ENCODE peak calls at places on chromosomes 7 and 10, in four cellular contexts. Z, G, X and D are unnamed samples.

GRCh38 chr10:95445223-95445836 is 115.8 kb downstream of the SORBS1 start:
- DNase-seq in X (no peak), G (peak), Z (no peak), D (no peak)

GRCh38 chr10:95260397-95260881 is 30.4 kb downstream of the PDLIM1 start:
- DNase-seq in G (peak), X (peak), Z (no peak), D (no peak)

GRCh38 chr10:16470747-16471146 is 33.9 kb downstream of the PTER start:
- DNase-seq in X (no peak), G (no peak), Z (no peak), D (no peak)

GRCh38 chr10:5655003-5655600 is 11.3 kb downstream of the ASB13 start:
- DNase-seq in G (no peak), Z (no peak), X (no peak), D (no peak)

GRCh38 chr7:151038951-151039849 is 9.1 kb upstream of the ASIC3 start:
- DNase-seq in X (peak), G (peak), Z (no peak), D (no peak)

GRCh38 chr7:35565927-35566326 is 129.0 kb downstream of the HERPUD2 start:
- DNase-seq in Z (no peak), X (peak), G (no peak), D (no peak)

GRCh38 chr7:140231779-140232491 is 55.2 kb upstream of the KDM7A start:
- DNase-seq in Z (no peak), X (no peak), G (no peak), D (peak)

GRCh38 chr7:135710417-135711138 is 17.4 kb downstream of the SLC13A4 start:
- DNase-seq in G (no peak), Z (peak), X (peak), D (peak)

GRCh38 chr10:83680470-83680891 is 458.8 kb upstream of the GHITM start:
- DNase-seq in Z (no peak), G (no peak), X (no peak), D (no peak)

GRCh38 chr10:3754727-3755439 is 30.1 kb downstream of the KLF6 start:
- DNase-seq in X (peak), Z (peak), G (peak), D (no peak)

GRCh38 chr10:60536529-60537114 is 146.9 kb upstream of the ANK3 start:
- DNase-seq in X (no peak), G (peak), Z (no peak), D (no peak)

GRCh38 chr10:121168513-121169216 is 317.5 kb downstream of the WDR11 start:
- DNase-seq in X (peak), G (no peak), Z (peak), D (peak)

GRCh38 chr7:68269410-68269809 is 1272.8 kb downstream of the TYW1 start:
- DNase-seq in Z (no peak), X (no peak), G (no peak), D (no peak)

GRCh38 chr10:86955501-86956194 is 1.8 kb downstream of the MMRN2 start:
- DNase-seq in X (peak), Z (peak), G (no peak), D (no peak)

GRCh38 chr7:128937647-128938523 is at the start of gene IRF5:
- DNase-seq in G (no peak), X (no peak), Z (peak), D (no peak)

DNA sequence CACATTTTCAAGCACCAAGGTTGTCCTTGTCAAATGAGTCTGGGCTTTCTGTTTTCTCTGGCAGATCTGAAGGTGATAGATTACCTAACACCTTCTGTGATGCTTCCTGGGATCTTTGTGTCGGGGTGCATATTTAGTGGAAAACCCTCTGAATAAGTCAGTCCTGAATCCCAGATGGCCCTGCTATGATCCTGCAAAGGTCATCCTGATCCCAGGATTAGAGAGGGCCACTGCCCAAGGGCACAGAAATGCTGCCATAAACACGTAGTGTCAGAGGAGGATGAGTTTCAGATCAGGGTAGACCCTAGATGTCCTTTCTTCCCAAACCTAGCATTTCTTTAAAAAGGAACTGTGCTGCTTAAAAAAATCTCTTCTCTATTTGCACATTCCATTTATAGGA is 19.0 kb downstream of the AGR2 start:
- DNase-seq in G (no peak), X (peak), Z (no peak), D (no peak)
- H4K5ac ChIP-seq in G (no peak), X (no peak), Z (no peak), D (no peak)

GRCh38 chr10:110493832-110494426 is 3.8 kb upstream of the DUSP5 start:
- DNase-seq in G (peak), Z (no peak), X (peak), D (no peak)
- H4K5ac ChIP-seq in G (no peak), Z (no peak), X (peak), D (no peak)

GRCh38 chr7:103824251-103824650 is 165.2 kb downstream of the RELN start:
- DNase-seq in G (no peak), X (peak), Z (no peak), D (no peak)

GRCh38 chr7:103821105-103821504 is 168.4 kb downstream of the RELN start:
- DNase-seq in Z (no peak), G (no peak), X (no peak), D (no peak)

GRCh38 chr7:103823084-103823483 is 166.4 kb downstream of the RELN start:
- DNase-seq in Z (no peak), G (no peak), X (no peak), D (no peak)
- H4K5ac ChIP-seq in Z (no peak), G (no peak), X (no peak), D (no peak)

DNA sequence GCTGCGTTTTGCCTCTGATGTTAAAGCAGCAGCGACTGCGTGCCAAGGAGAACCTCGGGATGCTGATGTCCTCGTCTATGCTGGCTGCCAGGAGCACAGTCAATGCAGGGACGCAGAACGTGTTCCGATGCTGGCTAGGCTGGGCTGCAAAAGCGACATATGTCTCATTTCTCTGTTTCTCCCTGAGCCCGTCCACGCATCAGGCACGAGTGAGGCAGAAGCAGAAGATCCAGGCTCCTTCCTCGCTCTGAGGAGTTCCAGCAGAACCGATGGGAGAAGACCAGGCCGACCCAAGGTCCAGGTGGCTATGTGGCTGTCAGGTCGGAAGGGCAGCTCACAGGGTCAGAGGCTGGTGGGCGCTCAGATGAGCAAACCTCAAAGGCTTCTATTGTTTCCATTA is 3.7 kb upstream of the FOXL3 start:
- DNase-seq in Z (no peak), X (no peak), G (no peak), D (no peak)
- H4K5ac ChIP-seq in Z (no peak), X (no peak), G (no peak), D (no peak)

GRCh38 chr10:97816609-97817008 is 33.0 kb upstream of the GOLGA7B start:
- DNase-seq in Z (no peak), X (no peak), G (no peak), D (no peak)
- H4K5ac ChIP-seq in Z (no peak), X (no peak), G (no peak), D (no peak)